ENCODE peak calls at places on chromosomes 5 and 9, in six cellular contexts. E, T, H, G, S and C are unnamed samples.

GRCh38 chr5:88518131-88519016 is 249.7 kb upstream of the TMEM161B start:
- DNase-seq in E (no peak), T (no peak), H (no peak), G (no peak), S (no peak), C (no peak)

GRCh38 chr9:123825337-123825736 is 104.6 kb downstream of the DENND1A start:
- DNase-seq in E (peak), T (peak), H (no peak), G (no peak), S (no peak), C (no peak)

GRCh38 chr5:154455585-154455984 is 9.8 kb downstream of the SAP30L start:
- DNase-seq in E (no peak), T (no peak), H (no peak), G (no peak), S (no peak), C (no peak)

GRCh38 chr5:141821430-141821925 is 56.7 kb downstream of the PCDH1 start:
- DNase-seq in E (peak), T (peak), H (peak), G (no peak), S (peak), C (peak)

GRCh38 chr5:80959768-80960442 is at the start of gene RASGRF2:
- DNase-seq in E (peak), T (peak), H (no peak), G (no peak), S (peak), C (no peak)

GRCh38 chr5:482506-482905 is 39.5 kb downstream of the EXOC3 start:
- DNase-seq in E (no peak), T (no peak), H (no peak), G (no peak), S (no peak), C (no peak)

GRCh38 chr9:120480707-120481106 is 99.3 kb downstream of the CDK5RAP2 start:
- DNase-seq in E (no peak), T (peak), H (no peak), G (no peak), S (no peak), C (no peak)

GRCh38 chr5:75690669-75691068 is 26.6 kb downstream of the POC5 start:
- DNase-seq in E (no peak), T (no peak), H (no peak), G (no peak), S (peak), C (no peak)

GRCh38 chr5:11719888-11720481 is 184.3 kb downstream of the CTNND2 start:
- DNase-seq in E (peak), T (peak), H (no peak), G (peak), S (peak), C (peak)

GRCh38 chr9:81031422-81032029 is 657.8 kb downstream of the TLE1 start:
- DNase-seq in E (no peak), T (no peak), H (no peak), G (no peak), S (no peak), C (no peak)

GRCh38 chr9:89955144-89955543 is 350.3 kb downstream of the GADD45G start:
- DNase-seq in E (no peak), T (no peak), H (no peak), G (no peak), S (no peak), C (no peak)

GRCh38 chr5:159052282-159053011 is 47.3 kb downstream of the EBF1 start:
- DNase-seq in E (peak), T (peak), H (no peak), G (no peak), S (no peak), C (no peak)

GRCh38 chr5:24368121-24368520 is 276.7 kb downstream of the CDH10 start:
- DNase-seq in E (no peak), T (no peak), H (no peak), G (no peak), S (no peak), C (peak)

GRCh38 chr5:74382864-74383618 is 257.5 kb downstream of the ENC1 start:
- DNase-seq in E (no peak), T (peak), H (no peak), G (no peak), S (peak), C (peak)

GRCh38 chr9:131854906-131855504 is 115.1 kb upstream of the RAPGEF1 start:
- DNase-seq in E (no peak), T (peak), H (no peak), G (no peak), S (peak), C (no peak)

GRCh38 chr9:131851414-131851813 is 111.5 kb upstream of the RAPGEF1 start:
- DNase-seq in E (no peak), T (no peak), H (no peak), G (no peak), S (no peak), C (no peak)

GRCh38 chr9:131854334-131854733 is 114.5 kb upstream of the RAPGEF1 start:
- DNase-seq in E (no peak), T (peak), H (no peak), G (no peak), S (no peak), C (no peak)

GRCh38 chr9:131856105-131856504 is 116.2 kb upstream of the RAPGEF1 start:
- DNase-seq in E (peak), T (no peak), H (no peak), G (no peak), S (no peak), C (no peak)

DNA sequence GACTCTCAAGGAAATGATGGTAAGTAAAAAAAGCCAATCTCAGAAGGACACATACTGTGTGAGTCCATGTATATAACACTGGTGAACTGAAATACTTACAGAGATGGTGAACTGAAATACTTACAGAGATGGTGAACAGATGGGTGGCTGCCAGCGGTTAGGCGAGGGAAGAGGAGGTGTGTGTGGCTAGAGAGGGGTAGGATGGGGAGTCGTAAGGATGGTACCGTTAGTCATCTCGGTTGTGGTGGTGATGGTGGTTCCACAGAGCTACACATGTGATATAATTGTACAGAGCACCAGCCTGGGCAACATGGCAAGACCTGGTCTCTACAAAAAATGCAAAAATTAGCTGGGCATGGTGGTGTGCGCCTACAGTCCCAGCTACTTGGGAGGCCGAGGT is 113.6 kb upstream of the RAPGEF1 start:
- DNase-seq in E (no peak), T (no peak), H (no peak), G (no peak), S (no peak), C (no peak)
- H3K9ac ChIP-seq in E (no peak), T (no peak), H (no peak), G (no peak), S (no peak), C (no peak)

GRCh38 chr5:35608881-35609779 is 8.5 kb upstream of the SPEF2 start:
- DNase-seq in E (no peak), T (peak), H (no peak), G (no peak), S (no peak), C (peak)
- TF ChIP-seq EZH2phosphoT487 in E (no peak), T (no peak), H (no peak), G (no peak), S (no peak), C (no peak)

GRCh38 chr9:72476617-72477375 is 44.6 kb upstream of the TMC1 start:
- DNase-seq in E (no peak), T (peak), H (peak), G (no peak), S (no peak), C (peak)
- H3K9ac ChIP-seq in E (no peak), T (no peak), H (peak), G (no peak), S (no peak), C (no peak)

DNA sequence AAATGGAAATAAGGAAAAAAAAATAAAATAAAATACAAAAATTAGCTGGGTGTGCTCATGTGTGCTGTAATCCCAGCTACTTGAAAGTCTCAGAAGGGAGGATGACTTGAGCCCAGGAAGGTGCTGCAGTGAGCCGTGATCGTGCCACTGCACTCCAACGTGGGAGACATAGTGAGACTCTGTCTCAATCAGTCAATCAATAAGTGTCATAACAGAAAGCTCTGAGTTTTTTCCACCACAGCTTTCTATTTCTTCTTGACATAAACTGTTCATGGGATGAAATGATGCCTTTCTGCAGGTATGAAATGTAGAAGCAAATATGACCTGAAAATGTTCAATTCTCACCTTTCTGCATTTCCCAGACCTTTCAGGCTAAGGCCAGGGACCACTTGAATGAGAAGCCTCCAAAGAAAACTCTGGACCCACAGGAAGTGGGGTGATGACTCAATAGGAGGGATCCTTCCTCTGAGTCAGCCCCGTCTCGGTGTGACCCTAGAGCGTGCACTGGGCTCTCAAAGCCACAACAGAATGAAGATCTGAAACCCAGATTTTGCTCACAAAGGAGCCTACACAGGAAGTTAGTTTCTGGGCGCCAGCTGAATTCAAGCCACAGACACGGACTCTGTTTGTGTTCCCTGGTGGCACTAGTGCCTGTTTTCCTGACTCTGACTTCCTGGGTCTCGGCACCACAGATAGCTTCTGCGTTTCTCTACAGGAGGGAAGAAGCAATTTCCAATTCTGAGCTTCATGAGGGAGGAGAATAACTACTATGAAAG is 62.0 kb downstream of the ANKH start:
- DNase-seq in E (no peak), T (peak), H (peak), G (peak), S (no peak), C (peak)
- TF ChIP-seq EZH2phosphoT487 in E (no peak), T (no peak), H (no peak), G (no peak), S (no peak), C (no peak)

GRCh38 chr5:178651046-178651810 is 24.4 kb upstream of the CLK4 start:
- DNase-seq in E (no peak), T (peak), H (no peak), G (no peak), S (no peak), C (peak)
- H3K9ac ChIP-seq in E (no peak), T (no peak), H (no peak), G (no peak), S (no peak), C (peak)

GRCh38 chr9:78714591-78714990 is 417.7 kb downstream of the PSAT1 start:
- DNase-seq in E (no peak), T (peak), H (no peak), G (no peak), S (no peak), C (no peak)

GRCh38 chr9:78713746-78714405 is 417.0 kb downstream of the PSAT1 start:
- DNase-seq in E (no peak), T (peak), H (no peak), G (peak), S (no peak), C (no peak)
- TF ChIP-seq EZH2phosphoT487 in E (no peak), T (no peak), H (no peak), G (no peak), S (no peak), C (no peak)

DNA sequence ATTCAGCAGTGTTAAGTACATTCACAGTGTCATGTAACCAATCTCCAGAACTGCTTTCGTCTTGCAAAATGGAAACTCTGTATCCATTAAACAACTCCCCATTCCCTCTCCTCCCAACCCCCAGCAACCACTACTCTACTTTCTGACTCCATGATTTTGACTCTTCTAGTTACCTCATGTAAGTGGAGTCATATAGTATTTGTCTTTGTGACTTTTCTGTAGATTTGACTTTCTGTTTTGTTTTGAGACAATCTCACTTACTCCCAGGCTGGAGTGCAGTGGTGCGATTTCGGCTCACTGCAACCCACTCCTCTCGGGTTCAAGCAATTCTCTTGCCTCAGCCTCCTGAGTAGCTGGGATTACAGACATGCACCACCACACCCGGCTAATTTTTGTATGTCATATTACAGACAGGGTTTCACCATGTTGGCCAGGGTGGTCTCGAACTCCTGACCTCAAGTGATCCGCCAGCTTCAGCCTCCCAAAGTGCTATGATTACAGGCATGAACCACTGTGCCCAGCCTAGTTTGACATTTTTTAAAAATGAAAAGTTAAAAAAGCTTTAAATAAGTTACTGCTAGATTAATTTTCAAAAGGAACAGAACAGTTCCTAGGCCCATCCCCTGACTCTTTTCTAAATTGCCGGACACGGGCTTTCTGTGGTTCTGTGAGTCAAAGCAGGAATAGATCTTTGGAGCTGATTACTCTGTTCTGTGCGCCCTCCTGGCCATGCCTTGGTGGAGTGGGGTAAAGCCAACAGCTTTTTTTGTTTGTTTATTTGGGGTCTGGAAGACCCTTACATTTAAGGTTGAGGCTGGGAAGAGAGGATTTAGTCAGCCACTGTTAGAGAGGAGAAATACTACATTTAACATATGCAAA is 59.3 kb downstream of the RALGPS1 start:
- DNase-seq in E (no peak), T (no peak), H (no peak), G (no peak), S (no peak), C (no peak)
- H3K9ac ChIP-seq in E (no peak), T (no peak), H (no peak), G (no peak), S (no peak), C (no peak)

GRCh38 chr5:150097152-150097551 is 10.8 kb upstream of the CSF1R start:
- DNase-seq in E (no peak), T (no peak), H (no peak), G (no peak), S (no peak), C (no peak)

GRCh38 chr5:150092159-150092787 is 5.9 kb upstream of the CSF1R start:
- DNase-seq in E (no peak), T (no peak), H (no peak), G (peak), S (no peak), C (no peak)
- TF ChIP-seq EZH2phosphoT487 in E (no peak), T (no peak), H (no peak), G (no peak), S (no peak), C (no peak)

GRCh38 chr9:135489188-135489918 is 9.8 kb downstream of the PPP1R26 start:
- DNase-seq in E (no peak), T (no peak), H (no peak), G (no peak), S (no peak), C (no peak)

GRCh38 chr9:135491764-135492163 is 8.7 kb upstream of the MRPS2 start:
- DNase-seq in E (no peak), T (no peak), H (no peak), G (no peak), S (no peak), C (no peak)

GRCh38 chr9:135490980-135491444 is 9.5 kb upstream of the MRPS2 start:
- DNase-seq in E (no peak), T (no peak), H (no peak), G (no peak), S (no peak), C (no peak)

GRCh38 chr9:135488527-135488926 is 8.9 kb downstream of the PPP1R26 start:
- DNase-seq in E (no peak), T (no peak), H (no peak), G (no peak), S (no peak), C (no peak)

GRCh38 chr9:135490166-135490870 is 10.2 kb upstream of the MRPS2 start:
- DNase-seq in E (no peak), T (no peak), H (no peak), G (no peak), S (no peak), C (no peak)
- H3K9ac ChIP-seq in E (no peak), T (no peak), H (no peak), G (no peak), S (no peak), C (no peak)